ENCODE peak calls at places on chromosomes 5 and 9, in five cellular contexts. Y is foreskin keratinocyte, V is mucosa of gallbladder, I is GM10248, K is Kasumi-1. E is an unnamed sample.

GRCh38 chr5:62328772-62329491 is 22.9 kb downstream of the KIF2A start:
- DNase-seq in Y (no peak), V (no peak), I (no peak), K (no peak), E (no peak)

GRCh38 chr5:58714046-58714445 is 131.2 kb downstream of the RAB3C start:
- DNase-seq in Y (no peak), V (no peak), I (no peak), K (no peak), E (no peak)

GRCh38 chr5:115098041-115098702 is 71.5 kb downstream of the TRIM36 start:
- DNase-seq in Y (no peak), V (no peak), I (peak), K (peak), E (no peak)

GRCh38 chr9:112355305-112355953 is 22.0 kb upstream of the PTBP3 start:
- DNase-seq in Y (no peak), V (no peak), I (peak), K (no peak), E (no peak)

GRCh38 chr5:167951121-167951520 is 340.3 kb upstream of the WWC1 start:
- DNase-seq in Y (no peak), V (no peak), I (no peak), K (no peak), E (no peak)

GRCh38 chr9:5750569-5750968 is 82.3 kb downstream of the ERMP1 start:
- DNase-seq in Y (no peak), V (no peak), I (no peak), K (no peak), E (no peak)

GRCh38 chr5:68406767-68407232 is 191.2 kb downstream of the PIK3R1 start:
- DNase-seq in Y (no peak), V (no peak), I (peak), K (no peak), E (peak)

GRCh38 chr9:90201770-90202169 is 440.9 kb downstream of the DIRAS2 start:
- DNase-seq in Y (no peak), V (no peak), I (no peak), K (no peak), E (no peak)

GRCh38 chr5:32852535-32852934 is 141.4 kb downstream of the NPR3 start:
- DNase-seq in Y (no peak), V (no peak), I (no peak), K (peak), E (no peak)

GRCh38 chr5:123099514-123100151 is 10.6 kb downstream of the PRDM6 start:
- DNase-seq in Y (no peak), V (no peak), I (no peak), K (no peak), E (peak)

GRCh38 chr9:96327694-96328352 is 25.8 kb upstream of the HSD17B3 start:
- DNase-seq in Y (peak), V (peak), I (peak), K (peak), E (peak)

GRCh38 chr5:775960-776861 is 8.3 kb downstream of the ZDHHC11B start:
- DNase-seq in Y (no peak), V (no peak), I (peak), K (no peak), E (peak)

GRCh38 chr9:131238402-131239021 is 37.8 kb downstream of the FAM78A start:
- DNase-seq in Y (no peak), V (no peak), I (no peak), K (no peak), E (no peak)

GRCh38 chr9:130466537-130467217 is 21.9 kb downstream of the ASS1 start:
- DNase-seq in Y (no peak), V (no peak), I (no peak), K (no peak), E (no peak)

GRCh38 chr9:135819905-135820304 is 87.4 kb downstream of the CAMSAP1 start:
- DNase-seq in Y (no peak), V (no peak), I (no peak), K (no peak), E (no peak)

GRCh38 chr5:180873628-180874520 is 12.8 kb upstream of the ZFP62 start:
- DNase-seq in Y (no peak), V (no peak), I (peak), K (peak), E (peak)

E was measured in left colon.